ENCODE peak calls at places on chromosomes 7 and 10, in eight cellular contexts. P is A549, F is cardiac muscle cell, T is spleen, C is left ventricle myocardium inferior, A is lower lobe of right lung, N is psoas muscle, B is PC-9. K is an unnamed sample.

GRCh38 chr10:1605999-1606940 is 131.1 kb downstream of the ADARB2 start:
- DNase-seq in F (no peak), B (no peak), P (no peak), A (no peak), T (no peak), C (no peak), N (no peak), K (no peak)

GRCh38 chr7:122006687-122007086 is 133.7 kb downstream of the PTPRZ1 start:
- DNase-seq in C (no peak), A (no peak), N (no peak), F (no peak), T (no peak), P (no peak), B (peak; percentile 46), K (no peak)

GRCh38 chr7:6600093-6600492 is 10.3 kb downstream of the INTS15 start:
- DNase-seq in T (no peak), P (no peak), N (no peak), A (no peak), C (no peak), B (no peak), F (no peak), K (no peak)

GRCh38 chr7:102431617-102432298 is 1.6 kb upstream of the ORAI2 start:
- DNase-seq in P (peak; percentile 50), T (peak; percentile 86), F (no peak), N (no peak), C (no peak), A (no peak), B (no peak), K (peak; percentile 52)

GRCh38 chr7:121940907-121941306 is 67.9 kb downstream of the PTPRZ1 start:
- DNase-seq in P (no peak), A (no peak), C (no peak), N (no peak), F (no peak), T (no peak), B (no peak), K (no peak)

GRCh38 chr7:12229046-12229445 is 18.0 kb downstream of the TMEM106B start:
- DNase-seq in T (no peak), F (peak; percentile 30), A (no peak), C (no peak), B (no peak), P (no peak), N (no peak), K (no peak)

GRCh38 chr10:101780818-101781654 is 2.2 kb downstream of the NPM3 start:
- DNase-seq in B (no peak), T (peak; percentile 90), C (peak; percentile 48), N (peak; percentile 79), F (peak; percentile 75), P (peak; percentile 72), A (peak; percentile 75), K (peak; percentile 80)

GRCh38 chr10:105351187-105351586 is 710.1 kb downstream of the SORCS3 start:
- DNase-seq in T (no peak), N (no peak), P (no peak), B (no peak), F (no peak), A (no peak), C (no peak), K (no peak)

GRCh38 chr7:39172137-39172536 is 194.4 kb downstream of the POU6F2 start:
- DNase-seq in C (no peak), B (peak; percentile 42), T (no peak), A (no peak), P (no peak), N (no peak), F (no peak), K (no peak)

GRCh38 chr10:77418211-77418640 is 219.4 kb downstream of the KCNMA1 start:
- DNase-seq in N (no peak), A (no peak), C (no peak), F (no peak), P (no peak), B (no peak), T (no peak), K (no peak)

GRCh38 chr10:32890444-32890843 is 67.6 kb downstream of the ITGB1 start:
- DNase-seq in B (no peak), N (no peak), P (no peak), A (no peak), T (no peak), C (no peak), F (no peak), K (no peak)

GRCh38 chr10:103114876-103115275 is 78.2 kb downstream of the NT5C2 start:
- DNase-seq in A (no peak), B (peak; percentile 36), C (no peak), N (no peak), P (no peak), F (no peak), T (no peak), K (peak; percentile 78)

GRCh38 chr7:121605297-121605640 is 209.2 kb upstream of the FAM3C start:
- DNase-seq in N (no peak), F (peak; percentile 49), A (no peak), B (no peak), P (no peak), T (no peak), C (no peak), K (no peak)

GRCh38 chr7:74718336-74718735 is 55.5 kb upstream of the NCF1 start:
- DNase-seq in T (no peak), A (no peak), B (no peak), N (no peak), C (no peak), F (no peak), P (no peak), K (no peak)

GRCh38 chr7:25642849-25643248 is 414.6 kb upstream of the NPVF start:
- DNase-seq in P (no peak), F (no peak), T (no peak), A (no peak), C (no peak), B (no peak), N (no peak), K (no peak)

GRCh38 chr10:130933008-130933390 is 378.5 kb downstream of the TCERG1L start:
- DNase-seq in P (no peak), T (no peak), N (no peak), B (no peak), F (no peak), C (no peak), A (no peak), K (no peak)
- H3K9me3 ChIP-seq in P (no peaks in the 10 kb centered on the region), T (no peaks in the 10 kb centered on the region), N (no peaks in the 10 kb centered on the region), B (no peaks in the 10 kb centered on the region), F (no peaks in the 10 kb centered on the region), C (no peaks in the 10 kb centered on the region), A (no peaks in the 10 kb centered on the region), K (no peaks in the 10 kb centered on the region)

GRCh38 chr7:117673839-117674238 is 194.0 kb downstream of the CFTR start:
- DNase-seq in T (no peak), C (no peak), A (no peak), B (no peak), P (peak; percentile 60), F (peak; percentile 75), N (no peak), K (peak; percentile 39)
- TF ChIP-seq CTCF in T (no peak), C (peak; percentile 41), A (peak; percentile 21), B (peak; percentile 34), P (peak; percentile 62), F (peak; percentile 47), N (no peak), K (peak; percentile 22)

DNA sequence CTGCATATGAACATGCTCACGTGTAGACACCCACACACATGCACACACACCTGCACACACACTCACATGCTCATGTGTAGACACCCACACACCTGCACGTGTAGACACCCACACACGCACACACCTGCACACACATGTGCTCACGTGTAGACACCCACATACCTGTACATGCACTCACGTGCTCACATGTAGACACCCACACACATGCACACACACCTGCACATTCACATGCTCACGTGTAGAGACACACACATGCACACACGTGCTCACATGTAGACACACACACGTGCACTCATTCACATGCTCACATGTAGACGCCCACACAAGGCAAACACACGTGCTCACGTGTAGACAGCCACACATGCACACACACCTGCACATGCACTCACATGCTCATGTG is 275.8 kb downstream of the PTPRN2 start:
- DNase-seq in P (no peak), C (no peak), F (no peak), B (no peak), T (no peak), A (no peak), N (no peak), K (no peak)
- H3K9me3 ChIP-seq in P (peaks cover 7% of the 10 kb centered on the region), C (peaks cover 26% of the 10 kb centered on the region), F (no peaks in the 10 kb centered on the region), B (peaks cover 4% of the 10 kb centered on the region), T (peaks cover 53% of the 10 kb centered on the region), A (peaks cover 9% of the 10 kb centered on the region), N (peaks cover 6% of the 10 kb centered on the region), K (peaks cover 30% of the 10 kb centered on the region)

GRCh38 chr10:29271877-29272276 is 17.0 kb upstream of the LYZL1 start:
- DNase-seq in F (no peak), B (no peak), N (no peak), A (no peak), T (no peak), C (no peak), P (no peak), K (no peak)

GRCh38 chr10:29268011-29268410 is 20.9 kb upstream of the LYZL1 start:
- DNase-seq in N (no peak), A (no peak), B (no peak), C (no peak), P (no peak), T (no peak), F (no peak), K (no peak)

GRCh38 chr10:29266641-29267040 is 22.2 kb upstream of the LYZL1 start:
- DNase-seq in C (no peak), F (no peak), B (no peak), N (no peak), A (no peak), P (no peak), T (no peak), K (no peak)

GRCh38 chr10:29273478-29273877 is 15.4 kb upstream of the LYZL1 start:
- DNase-seq in C (no peak), N (no peak), P (no peak), F (no peak), T (no peak), B (no peak), A (no peak), K (no peak)

DNA sequence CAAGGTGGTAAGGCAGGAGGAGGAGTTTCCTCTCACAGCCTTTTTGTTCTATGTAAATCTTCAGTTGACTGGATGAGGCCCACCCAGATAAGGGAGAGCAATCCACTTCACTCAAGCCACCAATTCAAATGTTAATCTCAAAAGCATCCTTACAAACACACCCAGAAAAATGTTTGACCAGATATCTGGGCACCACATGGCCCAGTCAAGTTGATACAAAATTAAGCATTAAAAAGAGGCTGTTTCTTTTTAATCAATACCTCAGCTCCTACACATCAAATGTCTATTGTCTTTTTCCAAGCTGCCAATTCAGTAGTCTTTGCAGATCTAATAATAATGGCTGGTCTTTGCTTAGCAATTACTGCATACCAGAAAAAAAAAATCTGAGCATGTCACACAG is 18.0 kb upstream of the LYZL1 start:
- DNase-seq in P (no peak), A (no peak), B (no peak), T (no peak), F (no peak), C (no peak), N (no peak), K (no peak)
- TF ChIP-seq CTCF in P (no peak), A (no peak), B (no peak), T (no peak), F (no peak), C (no peak), N (no peak), K (no peak)

GRCh38 chr7:92427193-92427592 is 20.1 kb upstream of the GATAD1 start:
- DNase-seq in C (no peak), N (no peak), T (no peak), A (no peak), F (no peak), P (no peak), B (no peak), K (no peak)
- H3K9me3 ChIP-seq in C (no peaks in the 10 kb centered on the region), N (no peaks in the 10 kb centered on the region), T (no peaks in the 10 kb centered on the region), A (no peaks in the 10 kb centered on the region), F (no peaks in the 10 kb centered on the region), P (no peaks in the 10 kb centered on the region), B (no peaks in the 10 kb centered on the region), K (no peaks in the 10 kb centered on the region)

K was measured in Caco-2.